ENCODE peak calls at places on chromosomes 5 and 9, in seven cellular contexts. U, O, L, K, Y, X and C are unnamed samples.

GRCh38 chr5:142499591-142500384 is 175.0 kb upstream of the SPRY4 start:
- DNase-seq in L (peak), U (no peak), K (no peak), O (no peak), X (no peak), Y (no peak), C (no peak)

GRCh38 chr5:43110606-43111170 is 10.0 kb upstream of the ZNF131 start:
- DNase-seq in K (no peak), L (no peak), X (no peak), U (no peak), Y (no peak), O (no peak), C (no peak)

GRCh38 chr5:36535390-36535789 is 71.0 kb upstream of the SLC1A3 start:
- DNase-seq in X (no peak), K (no peak), U (no peak), L (no peak), Y (no peak), O (peak), C (peak)

GRCh38 chr9:14806941-14807340 is 84.4 kb upstream of the CER1 start:
- DNase-seq in X (no peak), U (no peak), Y (no peak), L (peak), K (no peak), O (no peak), C (no peak)

GRCh38 chr9:77236693-77237092 is 59.4 kb downstream of the VPS13A start:
- DNase-seq in U (no peak), O (no peak), K (no peak), Y (no peak), X (no peak), L (no peak), C (no peak)

GRCh38 chr9:121620777-121621437 is 30.5 kb upstream of the DAB2IP start:
- DNase-seq in X (no peak), U (peak), O (peak), K (no peak), Y (no peak), L (peak), C (no peak)

GRCh38 chr5:128844354-128844923 is 120.8 kb upstream of the SLC27A6 start:
- DNase-seq in X (no peak), L (peak), K (no peak), O (no peak), Y (no peak), U (no peak), C (no peak)

GRCh38 chr5:40680741-40681350 is 1.1 kb downstream of the PTGER4 start:
- DNase-seq in K (peak), U (peak), X (peak), O (no peak), Y (peak), L (no peak), C (no peak)

GRCh38 chr9:14278291-14278721 is 35.6 kb downstream of the NFIB start:
- DNase-seq in O (no peak), Y (no peak), K (no peak), U (no peak), L (peak), X (no peak), C (no peak)

GRCh38 chr5:147037517-147038205 is 159.1 kb upstream of the PPP2R2B start:
- DNase-seq in K (no peak), L (peak), Y (no peak), X (no peak), U (peak), O (no peak), C (no peak)

GRCh38 chr5:106415541-106415940 is 1255.2 kb downstream of the EFNA5 start:
- DNase-seq in O (no peak), L (peak), Y (no peak), X (no peak), U (peak), K (no peak), C (no peak)

GRCh38 chr5:59020611-59021285 is 437.9 kb downstream of the RAB3C start:
- DNase-seq in O (no peak), K (no peak), U (no peak), Y (no peak), L (peak), X (no peak), C (no peak)

GRCh38 chr5:81525690-81526089 is 131.8 kb upstream of the ACOT12 start:
- DNase-seq in Y (no peak), L (peak), K (no peak), X (no peak), O (no peak), U (no peak), C (no peak)

GRCh38 chr5:68484307-68485068 is 268.9 kb downstream of the PIK3R1 start:
- DNase-seq in X (no peak), L (peak), K (no peak), U (no peak), O (no peak), Y (no peak), C (no peak)

GRCh38 chr5:127801751-127802476 is 98.7 kb downstream of the CCDC192 start:
- DNase-seq in L (peak), Y (no peak), X (no peak), O (no peak), U (peak), K (no peak), C (no peak)

GRCh38 chr5:150671509-150672236 is 10.6 kb downstream of the MYOZ3 start:
- DNase-seq in K (no peak), Y (no peak), U (peak), X (no peak), O (no peak), L (no peak), C (no peak)

GRCh38 chr5:173795601-173796000 is 92.5 kb upstream of the CPEB4 start:
- DNase-seq in X (no peak), Y (no peak), K (no peak), O (no peak), L (no peak), U (no peak), C (no peak)

GRCh38 chr5:170541146-170541769 is 37.4 kb downstream of the KCNIP1 start:
- DNase-seq in L (no peak), O (no peak), Y (no peak), U (no peak), K (no peak), X (no peak), C (no peak)

GRCh38 chr9:123637940-123638634 is 282.1 kb downstream of the CRB2 start:
- DNase-seq in K (no peak), O (no peak), X (no peak), U (peak), L (peak), Y (no peak), C (no peak)

GRCh38 chr5:138109463-138110265 is 25.8 kb downstream of the WNT8A start:
- DNase-seq in Y (no peak), X (no peak), K (no peak), L (peak), U (peak), O (no peak), C (no peak)

GRCh38 chr5:133051547-133052316 is at the start of gene HSPA4:
- DNase-seq in L (peak), O (peak), K (peak), Y (peak), X (peak), U (peak), C (peak)

GRCh38 chr5:133054697-133055471 is 3.1 kb downstream of the HSPA4 start:
- DNase-seq in K (no peak), O (no peak), U (no peak), X (no peak), Y (no peak), L (no peak), C (no peak)

GRCh38 chr5:133051117-133051546 is 681 bp upstream of the HSPA4 start:
- DNase-seq in X (no peak), Y (no peak), L (no peak), K (peak), O (no peak), U (no peak), C (no peak)

GRCh38 chr5:133052317-133053175 is 733 bp downstream of the HSPA4 start:
- DNase-seq in U (peak), L (peak), Y (peak), X (peak), O (peak), K (peak), C (peak)

DNA sequence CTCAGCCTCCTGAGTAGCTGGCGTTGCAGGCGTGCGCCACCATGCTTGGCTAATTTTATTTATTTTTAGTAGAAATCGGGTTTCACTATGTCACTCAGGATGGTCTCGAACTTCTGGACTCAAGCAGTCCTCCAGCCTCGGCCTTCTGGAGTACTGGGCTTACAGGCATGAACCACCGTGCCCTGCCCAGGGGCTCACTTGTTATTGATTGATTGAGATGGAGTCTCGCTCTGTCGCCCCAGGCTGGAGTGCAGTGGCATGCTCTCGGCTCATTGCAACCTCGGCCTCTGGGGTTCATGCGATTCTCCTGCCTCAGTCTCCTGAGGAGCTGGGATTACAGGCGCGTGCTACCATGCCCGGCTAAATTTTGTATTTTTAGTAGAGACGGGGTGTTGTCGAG is 1.6 kb downstream of the HSPA4 start:
- DNase-seq in K (no peak), O (no peak), U (no peak), X (no peak), Y (no peak), L (no peak), C (no peak)
- H3K27ac ChIP-seq in K (no peak), O (no peak), U (peak), X (no peak), Y (no peak), L (peak), C (no peak)

GRCh38 chr9:87725356-87725899 is 491 bp upstream of the CTSL start:
- DNase-seq in Y (no peak), L (peak), X (no peak), O (peak), U (peak), K (no peak), C (peak)

GRCh38 chr9:87722393-87722792 is 3.5 kb upstream of the CTSL start:
- DNase-seq in Y (no peak), U (peak), O (no peak), X (peak), L (no peak), K (no peak), C (no peak)

GRCh38 chr9:87725900-87726709 is at the start of gene CTSL:
- DNase-seq in U (peak), L (peak), X (peak), O (peak), K (peak), Y (peak), C (peak)
- H3K4me3 ChIP-seq in U (peak), L (peak), X (peak), O (peak), K (peak), Y (peak), C (peak)

DNA sequence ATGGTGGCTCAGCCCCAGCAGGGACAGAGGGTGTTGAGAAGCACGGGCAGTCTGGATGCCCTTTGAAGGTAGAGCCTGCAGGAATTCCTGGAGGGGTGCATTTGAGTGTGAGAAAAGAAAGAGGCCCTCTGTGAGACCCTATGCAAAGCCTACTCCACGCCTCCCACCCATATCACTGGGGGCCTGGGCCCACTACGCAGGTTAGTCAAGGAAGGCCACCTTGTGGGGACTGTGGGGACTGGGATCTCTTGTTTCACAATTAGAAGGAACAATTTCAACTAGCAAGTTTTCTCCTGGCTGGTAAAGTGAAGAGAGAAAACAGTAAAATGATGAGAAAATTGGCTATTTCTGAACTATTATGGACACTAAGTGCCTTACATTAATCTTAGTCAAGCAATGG is 486.2 kb upstream of the DAP start:
- DNase-seq in X (no peak), K (no peak), L (no peak), U (no peak), Y (no peak), O (no peak), C (no peak)
- TF ChIP-seq CTCF in X (no peak), K (no peak), L (no peak), U (no peak), Y (no peak), O (no peak), C (no peak)

DNA sequence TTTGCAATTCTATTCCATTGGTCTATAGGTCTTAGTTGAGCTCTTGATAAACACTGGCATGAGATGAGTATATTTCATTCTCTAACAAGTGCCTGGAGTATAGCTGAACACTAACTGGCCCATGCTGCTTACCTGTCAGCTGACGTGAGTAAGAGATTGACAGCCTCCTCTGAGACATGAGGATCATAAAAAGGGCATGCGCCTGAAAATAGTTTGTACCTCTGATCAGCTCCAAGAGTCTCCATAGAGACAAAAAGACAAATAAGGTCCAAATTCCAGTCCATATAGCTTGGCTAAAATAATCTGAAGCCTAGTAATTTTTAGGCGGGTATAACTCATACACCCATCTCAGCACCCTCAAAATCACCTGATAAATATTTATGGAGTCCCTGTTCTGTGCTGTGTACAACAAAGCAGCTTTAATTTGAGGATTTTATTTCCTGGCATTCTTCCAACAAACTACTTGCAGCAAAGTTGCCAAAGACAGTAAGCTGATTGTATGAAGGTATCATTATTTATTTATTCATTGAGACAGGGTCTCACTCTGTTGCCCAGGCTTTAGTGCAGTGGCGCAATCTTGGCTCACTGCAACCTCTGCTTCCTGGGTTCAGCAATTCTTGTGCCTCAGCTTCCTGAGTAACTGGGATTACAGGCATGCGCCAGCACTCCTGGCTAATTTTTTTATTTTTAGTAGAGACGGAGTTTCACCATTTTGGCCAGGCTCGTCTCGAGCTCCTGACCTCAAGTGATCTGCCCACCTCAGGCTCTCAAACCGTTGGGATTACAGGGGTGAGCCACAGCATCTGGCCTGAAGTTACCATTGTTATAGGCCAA is 16.2 kb upstream of the FSD1L start:
- DNase-seq in Y (no peak), U (no peak), L (no peak), X (no peak), O (no peak), K (no peak), C (no peak)
- H3K27ac ChIP-seq in Y (no peak), U (no peak), L (no peak), X (no peak), O (no peak), K (no peak), C (no peak)

GRCh38 chr5:176550275-176550831 is 1.2 kb downstream of the CDHR2 start:
- DNase-seq in U (peak), L (no peak), K (no peak), X (no peak), Y (no peak), O (peak), C (no peak)
- H3K4me3 ChIP-seq in U (peak), L (no peak), K (no peak), X (no peak), Y (no peak), O (no peak), C (no peak)